ENCODE peak calls at places on chromosomes 13 and 19, in four cellular contexts. X is effector memory CD4-positive, alpha-beta T cell; O is HepG2; Q is IMR-90. E is an unnamed sample.

GRCh38 chr13:43122706-43123268 is 99.4 kb downstream of the DNAJC15 start:
- DNase-seq in X (no peak), Q (no peak), O (no peak), E (no peak)

GRCh38 chr13:38897521-38897920 is 93.1 kb downstream of the STOML3 start:
- DNase-seq in Q (no peak), O (no peak), X (no peak), E (no peak)

GRCh38 chr13:64480206-64480605 is 2749.9 kb downstream of the PCDH9 start:
- DNase-seq in O (no peak), X (no peak), Q (no peak), E (no peak)

GRCh38 chr19:31613683-31614219 is 264.5 kb upstream of the TSHZ3 start:
- DNase-seq in O (no peak), Q (no peak), X (no peak), E (no peak)

GRCh38 chr19:29812080-29812880 is 489 bp downstream of the CCNE1 start:
- DNase-seq in Q (no peak), X (no peak), O (no peak), E (peak; percentile 7)

GRCh38 chr19:29567366-29567915 is 38.6 kb upstream of the POP4 start:
- DNase-seq in O (no peak), Q (no peak), X (no peak), E (no peak)

GRCh38 chr13:90414691-90415596 is 932.5 kb upstream of the MIR17HG start:
- DNase-seq in Q (peak; percentile 81), X (no peak), O (no peak), E (no peak)

GRCh38 chr19:16111909-16112752 is 442 bp downstream of the RAB8A start:
- DNase-seq in O (no peak), X (no peak), Q (no peak), E (no peak)

GRCh38 chr19:35207391-35207871 is 21.1 kb downstream of the FAM187B start:
- DNase-seq in X (peak; percentile 54), O (no peak), Q (no peak), E (peak; percentile 50)

GRCh38 chr19:10748924-10749434 is 31.1 kb downstream of the DNM2 start:
- DNase-seq in O (peak; percentile 94), X (no peak), Q (no peak), E (no peak)

GRCh38 chr13:24605923-24606372 is 74.3 kb upstream of the ATP12A start:
- DNase-seq in O (peak; percentile 47), Q (peak; percentile 11), X (no peak), E (no peak)

GRCh38 chr13:30978981-30979956 is 46.8 kb downstream of the TEX26 start:
- DNase-seq in X (peak; percentile 0), Q (no peak), O (peak; percentile 16), E (no peak)

GRCh38 chr13:26601669-26602068 is 44.2 kb downstream of the WASF3 start:
- DNase-seq in O (no peak), Q (peak; percentile 59), X (no peak), E (no peak)

GRCh38 chr19:37929512-37929911 is 22.5 kb downstream of the SIPA1L3 start:
- DNase-seq in Q (no peak), O (no peak), X (no peak), E (no peak)

GRCh38 chr19:20279516-20279915 is 112.5 kb downstream of the ZNF486 start:
- DNase-seq in O (no peak), Q (no peak), X (no peak), E (no peak)

GRCh38 chr19:2461751-2462634 is 5.2 kb upstream of the LMNB2 start:
- DNase-seq in Q (peak; percentile 56), O (no peak), X (no peak), E (peak; percentile 34)

GRCh38 chr13:34926513-34926912 is 15.6 kb upstream of the NBEA start:
- DNase-seq in O (no peak), X (no peak), Q (peak; percentile 47), E (no peak)

DNA sequence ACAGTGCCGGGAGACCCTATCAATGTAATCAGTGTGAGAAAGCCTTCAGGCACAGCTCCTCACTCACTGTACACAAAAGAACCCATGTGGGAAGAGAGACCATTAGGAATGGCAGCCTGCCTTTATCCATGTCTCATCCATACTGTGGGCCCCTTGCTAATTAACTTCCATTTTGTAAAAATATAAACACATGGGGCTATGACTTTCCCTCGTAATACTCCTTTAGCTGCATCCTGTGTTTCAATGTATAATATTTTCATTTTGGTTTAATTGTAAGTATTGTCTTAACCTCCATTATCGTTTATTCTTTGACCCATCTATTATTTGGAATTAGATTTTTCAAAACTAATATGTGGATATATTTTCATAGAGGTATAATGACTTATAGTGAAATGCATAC is 29.3 kb downstream of the ZNF333 start:
- DNase-seq in X (no peak), Q (no peak), O (no peak), E (no peak)
- H3K9me3 ChIP-seq in X (peaks cover 45% of the 10 kb centered on the region), Q (peaks cover 73% of the 10 kb centered on the region), O (peaks cover 48% of the 10 kb centered on the region), E (peaks cover 33% of the 10 kb centered on the region)

GRCh38 chr13:49219647-49220034 is 497 bp upstream of the MLNR start:
- DNase-seq in O (peak; percentile 43), Q (no peak), X (no peak), E (no peak)

GRCh38 chr13:49217962-49218492 is 2.1 kb upstream of the MLNR start:
- DNase-seq in O (no peak), X (no peak), Q (no peak), E (no peak)

GRCh38 chr13:49220035-49220855 is at the start of gene MLNR:
- DNase-seq in Q (no peak), O (peak; percentile 39), X (no peak), E (peak; percentile 38)

GRCh38 chr13:49216334-49216733 is 3.8 kb upstream of the MLNR start:
- DNase-seq in Q (no peak), X (no peak), O (no peak), E (no peak)

DNA sequence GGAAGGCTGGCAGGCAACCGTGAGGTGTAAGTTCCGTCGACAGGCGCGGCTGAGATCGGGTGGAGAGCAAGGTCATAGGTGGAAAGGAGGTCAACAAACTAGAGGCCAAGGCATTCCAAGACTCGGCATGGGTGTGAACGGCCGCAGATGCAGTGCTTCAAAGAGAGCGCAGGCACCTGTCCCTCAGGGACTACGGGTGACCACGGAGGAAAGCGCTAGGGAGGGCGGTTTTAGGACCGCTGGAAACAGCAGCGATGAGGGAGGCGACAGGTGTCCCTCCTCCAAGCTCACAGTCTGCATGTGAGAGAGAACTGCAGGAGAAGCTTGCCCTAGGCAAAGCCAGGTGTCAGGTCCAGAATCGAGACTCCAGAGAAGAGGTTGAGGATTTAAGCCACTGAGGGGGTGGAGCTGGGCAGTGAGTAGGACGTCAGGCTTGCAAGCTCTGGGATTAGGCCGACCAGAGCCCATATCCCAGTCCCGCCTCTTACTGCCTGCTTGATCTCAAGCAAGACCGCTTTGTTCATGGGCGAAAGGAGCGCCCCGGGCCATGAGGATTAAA is 1.6 kb upstream of the MLNR start:
- DNase-seq in O (no peak), Q (peak; percentile 6), X (no peak), E (no peak)
- H3K9me3 ChIP-seq in O (no peaks in the 10 kb centered on the region), Q (peaks cover 12% of the 10 kb centered on the region), X (no peaks in the 10 kb centered on the region), E (no peaks in the 10 kb centered on the region)

GRCh38 chr13:112178769-112179168 is 111.8 kb downstream of the SOX1 start:
- DNase-seq in X (no peak), Q (no peak), O (no peak), E (no peak)
- H3K9me3 ChIP-seq in X (no peaks in the 10 kb centered on the region), Q (peaks cover 60% of the 10 kb centered on the region), O (peaks cover 5% of the 10 kb centered on the region), E (no peaks in the 10 kb centered on the region)

DNA sequence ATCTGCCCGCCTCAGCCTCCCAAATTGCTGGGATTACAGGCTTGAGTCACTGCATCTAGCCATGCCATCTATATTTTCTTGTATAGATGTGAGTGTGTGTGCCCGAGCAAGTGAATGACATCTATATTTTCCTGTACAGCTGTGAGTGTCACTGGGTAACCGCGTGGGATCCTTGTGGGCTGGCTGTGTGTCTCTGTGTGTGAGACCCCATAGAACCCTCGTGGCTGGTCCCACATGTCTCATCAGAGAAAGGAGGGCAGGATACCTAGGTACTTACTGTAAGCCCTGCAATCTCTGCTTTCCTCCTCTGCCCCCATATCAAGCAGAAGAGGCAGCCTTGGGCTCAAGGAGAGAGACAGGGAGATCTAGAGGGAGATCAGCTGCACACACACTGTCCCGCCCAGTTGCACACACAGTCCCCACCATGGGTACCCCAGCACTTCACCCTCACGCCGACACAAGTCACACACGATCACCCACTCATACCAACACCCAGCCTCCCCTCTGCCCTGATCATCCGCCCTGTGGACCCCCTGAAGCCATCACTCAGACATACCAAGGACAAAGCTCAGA is 658 bp downstream of the DENND1C start:
- DNase-seq in Q (no peak), X (no peak), O (no peak), E (no peak)
- H3K9me3 ChIP-seq in Q (peaks cover 3% of the 10 kb centered on the region), X (no peaks in the 10 kb centered on the region), O (no peaks in the 10 kb centered on the region), E (no peaks in the 10 kb centered on the region)

DNA sequence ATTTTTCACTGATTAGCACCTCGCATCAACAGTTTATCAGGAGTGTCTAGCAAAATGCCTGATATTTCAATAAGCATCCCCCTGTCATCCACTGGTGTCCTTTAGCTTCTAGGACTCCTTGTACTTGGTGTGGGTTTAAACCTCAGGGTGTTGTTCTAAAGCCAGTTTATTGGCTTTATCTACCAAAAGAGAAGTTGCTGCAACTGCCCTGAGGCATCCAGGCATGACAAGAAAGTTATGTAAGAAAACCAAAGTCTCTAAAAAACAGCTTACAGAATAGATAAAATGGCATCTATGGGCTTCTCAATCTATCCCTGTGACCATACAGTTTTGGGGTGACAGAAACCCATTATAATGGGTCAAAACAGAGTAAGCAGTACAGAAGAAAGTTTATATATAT is 120.3 kb upstream of the ZNF91 start:
- DNase-seq in X (no peak), O (no peak), Q (no peak), E (no peak)
- H3K9me3 ChIP-seq in X (no peaks in the 10 kb centered on the region), O (peaks cover 86% of the 10 kb centered on the region), Q (peaks cover 21% of the 10 kb centered on the region), E (no peaks in the 10 kb centered on the region)

GRCh38 chr19:57615346-57615745 is 1.3 kb downstream of the ZNF134 start:
- DNase-seq in X (no peak), O (no peak), Q (no peak), E (no peak)
- H3K9me3 ChIP-seq in X (peaks cover 49% of the 10 kb centered on the region), O (peaks cover 8% of the 10 kb centered on the region), Q (peaks cover 54% of the 10 kb centered on the region), E (peaks cover 52% of the 10 kb centered on the region)

E was measured in T-helper 17 cell.